ENCODE peak calls at places on chromosomes 7 and 10, in nine cellular contexts. P is T-helper 2 cell; F is activated CD8-positive, alpha-beta T cell treated with anti-CD3 and anti-CD28 coated beads for 36 hours; M is WTC11; B is HS-5; W is H9; K is stromal cell of bone marrow; O is Calu3; R is iris pigment epithelial cell. C is an unnamed sample.

GRCh38 chr10:77644557-77645243 is 7.1 kb upstream of the KCNMA1 start:
- DNase-seq in P (no peak), R (no peak), K (no peak), O (no peak), W (no peak), M (no peak), B (no peak), F (no peak), C (no peak)

GRCh38 chr7:123437447-123437995 is 96.9 kb downstream of the IQUB start:
- DNase-seq in R (no peak), F (no peak), B (no peak), W (peak; percentile 34), P (no peak), K (no peak), O (no peak), M (no peak), C (no peak)

GRCh38 chr7:28573059-28573553 is 160.8 kb downstream of the CREB5 start:
- DNase-seq in W (no peak), O (peak; percentile 83), R (peak; percentile 49), P (no peak), B (no peak), K (no peak), M (no peak), F (no peak), C (no peak)

GRCh38 chr10:120475844-120476791 is 19.1 kb downstream of the PLPP4 start:
- DNase-seq in K (no peak), B (no peak), M (no peak), R (no peak), W (no peak), P (no peak), F (no peak), O (no peak), C (no peak)

GRCh38 chr7:97872025-97872669 is at the start of gene ASNS:
- DNase-seq in W (peak; percentile 97), P (peak; percentile 90), M (peak; percentile 97), K (peak; percentile 84), B (peak; percentile 55), O (peak; percentile 91), F (peak; percentile 96), R (peak; percentile 94), C (peak; percentile 78)

GRCh38 chr7:111561659-111561908 is 708 bp downstream of the IMMP2L start:
- DNase-seq in F (peak; percentile 11), R (peak; percentile 5), B (no peak), M (no peak), O (no peak), P (no peak), W (peak; percentile 31), K (no peak), C (no peak)

GRCh38 chr10:100651916-100652315 is 93.5 kb upstream of the PAX2 start:
- DNase-seq in P (no peak), M (no peak), W (no peak), O (no peak), F (no peak), K (no peak), R (no peak), B (no peak), C (no peak)

GRCh38 chr10:130232361-130233360 is 96.5 kb downstream of the GLRX3 start:
- DNase-seq in P (no peak), F (no peak), K (no peak), M (no peak), W (peak; percentile 19), B (no peak), R (no peak), O (no peak), C (no peak)

GRCh38 chr10:101040061-101040460 is 9.0 kb downstream of the SFXN3 start:
- DNase-seq in M (no peak), O (no peak), P (no peak), R (no peak), B (no peak), W (no peak), K (no peak), F (no peak), C (no peak)

GRCh38 chr10:105538933-105539332 is 897.8 kb downstream of the SORCS3 start:
- DNase-seq in R (no peak), K (no peak), M (peak; percentile 22), B (no peak), W (peak; percentile 56), F (no peak), O (no peak), P (no peak), C (no peak)

GRCh38 chr10:106508920-106509319 is 655.6 kb downstream of the SORCS1 start:
- DNase-seq in P (no peak), W (no peak), M (no peak), F (no peak), K (no peak), O (no peak), B (no peak), R (peak; percentile 22), C (no peak)

GRCh38 chr7:135742371-135742770 is 6.2 kb downstream of the FAM180A start:
- DNase-seq in B (no peak), W (no peak), K (no peak), O (no peak), M (no peak), P (no peak), R (no peak), F (no peak), C (no peak)

C was measured in effector memory CD8-positive, alpha-beta T cell.